ENCODE peak calls at places on chromosomes 1 and 21, in six cellular contexts. F is GM13977; M is GM23338; E is head of caudate nucleus; H is CD8-positive, alpha-beta T cell; W is germinal center. X is an unnamed sample.

GRCh38 chr1:210362526-210362925 is 33.8 kb downstream of the HHAT start:
- DNase-seq in F (no peak), M (no peak), E (no peak), H (no peak), W (no peak), X (no peak)

GRCh38 chr1:176795929-176796328 is 333.0 kb downstream of the PAPPA2 start:
- DNase-seq in F (no peak), M (no peak), E (no peak), H (no peak), W (no peak), X (no peak)

GRCh38 chr1:150575072-150575489 is 4.3 kb downstream of the MCL1 start:
- DNase-seq in F (no peak), M (no peak), E (no peak), H (no peak), W (no peak), X (no peak)

GRCh38 chr1:65623895-65624294 is 168.8 kb upstream of the PDE4B start:
- DNase-seq in F (no peak), M (no peak), E (no peak), H (no peak), W (no peak), X (no peak)

GRCh38 chr21:42063206-42063577 is 7.9 kb upstream of the UMODL1 start:
- DNase-seq in F (no peak), M (no peak), E (no peak), H (peak; percentile 32), W (peak; percentile 54), X (no peak)

GRCh38 chr21:43731476-43731875 is 12.5 kb downstream of the PDXK start:
- DNase-seq in F (peak; percentile 23), M (no peak), E (no peak), H (no peak), W (no peak), X (no peak)

GRCh38 chr1:14614326-14614725 is 15.8 kb downstream of the KAZN start:
- DNase-seq in F (no peak), M (no peak), E (no peak), H (no peak), W (no peak), X (no peak)

GRCh38 chr1:15033264-15033663 is 120.3 kb upstream of the TMEM51 start:
- DNase-seq in F (no peak), M (no peak), E (no peak), H (no peak), W (no peak), X (no peak)

GRCh38 chr21:35256468-35256988 is 207.4 kb upstream of the RUNX1 start:
- DNase-seq in F (no peak), M (no peak), E (no peak), H (no peak), W (no peak), X (peak; percentile 6)

GRCh38 chr1:89953072-89953626 is 41.8 kb upstream of the ZNF326 start:
- DNase-seq in F (no peak), M (peak; percentile 70), E (no peak), H (peak; percentile 24), W (no peak), X (no peak)

GRCh38 chr1:155017946-155018316 is 15.3 kb downstream of the ZBTB7B start:
- DNase-seq in F (peak; percentile 69), M (no peak), E (no peak), H (no peak), W (no peak), X (no peak)

GRCh38 chr1:214005716-214006115 is 17.9 kb downstream of the PROX1 start:
- DNase-seq in F (no peak), M (no peak), E (no peak), H (no peak), W (no peak), X (no peak)

GRCh38 chr1:18721776-18722175 is 91.1 kb downstream of the PAX7 start:
- DNase-seq in F (no peak), M (no peak), E (no peak), H (no peak), W (no peak), X (no peak)

GRCh38 chr1:72178266-72178665 is 104.1 kb downstream of the NEGR1 start:
- DNase-seq in F (no peak), M (no peak), E (no peak), H (no peak), W (no peak), X (peak; percentile 39)

GRCh38 chr1:115925511-115925910 is 50.8 kb upstream of the SLC22A15 start:
- DNase-seq in F (no peak), M (no peak), E (no peak), H (no peak), W (no peak), X (no peak)

GRCh38 chr1:156804572-156805243 is 11.9 kb downstream of the SH2D2A start:
- DNase-seq in F (no peak), M (no peak), E (peak; percentile 24), H (no peak), W (no peak), X (peak; percentile 34)

GRCh38 chr1:211579434-211580302 is 707 bp upstream of the SLC30A1 start:
- DNase-seq in F (no peak), M (peak; percentile 86), E (no peak), H (peak; percentile 72), W (no peak), X (no peak)

GRCh38 chr1:147580609-147581008 is 39.3 kb downstream of the BCL9 start:
- DNase-seq in F (no peak), M (no peak), E (no peak), H (no peak), W (no peak), X (no peak)

GRCh38 chr1:94621392-94621791 is 79.8 kb upstream of the F3 start:
- DNase-seq in F (no peak), M (no peak), E (no peak), H (no peak), W (no peak), X (no peak)

GRCh38 chr1:8660455-8660854 is 157.0 kb downstream of the RERE start:
- DNase-seq in F (no peak), M (no peak), E (peak; percentile 64), H (no peak), W (no peak), X (peak; percentile 71)

GRCh38 chr1:174818951-174819350 is 180.8 kb upstream of the CACYBP start:
- DNase-seq in F (no peak), M (no peak), E (no peak), H (no peak), W (no peak), X (no peak)

GRCh38 chr1:187465441-187465840 is 636.7 kb downstream of the PLA2G4A start:
- DNase-seq in F (no peak), M (no peak), E (no peak), H (no peak), W (no peak), X (no peak)